ENCODE peak calls at places on chromosomes 1 and 21, in seven cellular contexts. One of them, this sample, is unnamed.

GRCh38 chr21:15272171-15272570 is 207.4 kb upstream of the NRIP1 start:
- DNase-seq in breast epithelium: no peak
- DNase-seq in A549: no peak
- DNase-seq in GM06990: no peak
- DNase-seq in heart left ventricle: no peak
- DNase-seq in cardiac fibroblast: no peak
- DNase-seq in testis: no peak
- DNase-seq in this sample: no peak

GRCh38 chr21:45974073-45975016 is 7.2 kb upstream of the COL6A1 start:
- DNase-seq in cardiac fibroblast: peak; percentile 75
- DNase-seq in breast epithelium: peak; percentile 56
- DNase-seq in heart left ventricle: peak; percentile 77
- DNase-seq in GM06990: no peak
- DNase-seq in A549: no peak
- DNase-seq in testis: no peak
- DNase-seq in this sample: peak; percentile 89

GRCh38 chr1:181033128-181033798 is 520 bp upstream of the MR1 start:
- DNase-seq in cardiac fibroblast: no peak
- DNase-seq in breast epithelium: no peak
- DNase-seq in testis: peak; percentile 33
- DNase-seq in heart left ventricle: peak; percentile 40
- DNase-seq in GM06990: peak; percentile 64
- DNase-seq in A549: no peak
- DNase-seq in this sample: no peak

GRCh38 chr1:230350208-230350921 is 75.8 kb downstream of the PGBD5 start:
- DNase-seq in heart left ventricle: peak; percentile 70
- DNase-seq in cardiac fibroblast: peak; percentile 13
- DNase-seq in testis: no peak
- DNase-seq in breast epithelium: no peak
- DNase-seq in GM06990: no peak
- DNase-seq in A549: no peak
- DNase-seq in this sample: no peak

GRCh38 chr21:46368533-46369285 is 44.8 kb downstream of the PCNT start:
- DNase-seq in A549: no peak
- DNase-seq in GM06990: no peak
- DNase-seq in breast epithelium: no peak
- DNase-seq in heart left ventricle: no peak
- DNase-seq in testis: no peak
- DNase-seq in cardiac fibroblast: no peak
- DNase-seq in this sample: no peak

GRCh38 chr1:67674260-67675011 is 10.6 kb upstream of the GADD45A start:
- DNase-seq in cardiac fibroblast: peak; percentile 52
- DNase-seq in heart left ventricle: peak; percentile 36
- DNase-seq in GM06990: no peak
- DNase-seq in breast epithelium: no peak
- DNase-seq in A549: no peak
- DNase-seq in testis: no peak
- DNase-seq in this sample: peak; percentile 64

GRCh38 chr1:234214129-234214910 is 158.9 kb upstream of the COA6 start:
- DNase-seq in heart left ventricle: peak; percentile 36
- DNase-seq in A549: no peak
- DNase-seq in testis: peak; percentile 23
- DNase-seq in cardiac fibroblast: no peak
- DNase-seq in breast epithelium: peak; percentile 59
- DNase-seq in GM06990: peak; percentile 63
- DNase-seq in this sample: peak; percentile 24

GRCh38 chr1:95002657-95003432 is 69.9 kb downstream of the ALG14 start:
- DNase-seq in cardiac fibroblast: no peak
- DNase-seq in GM06990: no peak
- DNase-seq in testis: peak; percentile 35
- DNase-seq in A549: no peak
- DNase-seq in breast epithelium: no peak
- DNase-seq in heart left ventricle: no peak
- DNase-seq in this sample: peak; percentile 73

GRCh38 chr1:11068556-11069232 is 8.9 kb upstream of the SRM start:
- DNase-seq in breast epithelium: peak; percentile 27
- DNase-seq in heart left ventricle: no peak
- DNase-seq in GM06990: no peak
- DNase-seq in cardiac fibroblast: no peak
- DNase-seq in A549: no peak
- DNase-seq in testis: peak; percentile 12
- DNase-seq in this sample: no peak

GRCh38 chr1:73953611-73954010 is 244.4 kb downstream of the LRRIQ3 start:
- DNase-seq in cardiac fibroblast: no peak
- DNase-seq in A549: no peak
- DNase-seq in GM06990: no peak
- DNase-seq in testis: no peak
- DNase-seq in breast epithelium: no peak
- DNase-seq in heart left ventricle: no peak
- DNase-seq in this sample: no peak

GRCh38 chr1:228131736-228132135 is 8.3 kb upstream of the GUK1 start:
- DNase-seq in cardiac fibroblast: no peak
- DNase-seq in testis: no peak
- DNase-seq in GM06990: no peak
- DNase-seq in heart left ventricle: no peak
- DNase-seq in breast epithelium: no peak
- DNase-seq in A549: no peak
- DNase-seq in this sample: no peak

GRCh38 chr21:41510500-41510899 is 2.5 kb upstream of the TMPRSS2 start:
- DNase-seq in heart left ventricle: no peak
- DNase-seq in breast epithelium: no peak
- DNase-seq in A549: no peak
- DNase-seq in cardiac fibroblast: no peak
- DNase-seq in testis: no peak
- DNase-seq in GM06990: no peak
- DNase-seq in this sample: no peak

DNA sequence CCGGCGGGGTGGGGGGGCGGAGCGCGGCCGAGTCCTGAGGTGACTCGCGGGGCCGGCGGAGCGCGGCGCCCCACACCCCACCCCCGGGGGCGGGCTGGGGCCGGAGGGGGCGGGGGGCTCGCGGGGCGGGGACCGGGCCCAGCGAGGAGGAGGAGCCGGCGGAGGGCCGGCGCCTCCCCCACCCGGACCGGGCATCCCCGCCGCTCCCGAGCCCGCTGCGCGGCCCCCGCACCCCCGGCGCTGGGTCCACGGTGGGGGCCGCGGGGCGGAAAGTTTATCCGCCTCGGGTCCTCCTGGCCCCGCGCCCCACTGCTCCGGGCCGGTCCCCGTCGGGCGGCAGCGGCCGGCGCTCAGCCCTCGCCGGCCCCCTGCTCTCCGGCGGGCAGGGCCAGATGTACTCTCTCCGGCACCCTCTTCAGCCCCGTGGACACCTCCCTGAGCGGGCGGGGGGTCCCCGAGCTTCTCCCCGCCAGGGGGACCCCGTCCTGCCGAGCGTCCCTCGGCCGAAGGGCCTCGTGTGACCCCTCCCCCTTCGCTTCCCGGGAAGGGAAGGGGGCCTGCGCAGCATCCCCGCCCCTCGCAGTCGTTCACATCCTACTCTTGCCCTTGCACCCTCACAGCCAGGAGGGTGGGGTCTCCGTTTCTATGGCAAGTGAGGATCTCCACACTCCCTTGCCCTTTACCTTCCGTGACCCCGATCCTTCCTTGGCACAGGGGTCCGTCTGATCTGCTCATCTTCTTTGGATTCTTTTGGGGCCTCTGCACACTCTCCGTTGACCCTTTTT is 659 bp downstream of the CAMTA1 start:
- DNase-seq in heart left ventricle: peak; percentile 42
- DNase-seq in testis: peak; percentile 34
- DNase-seq in breast epithelium: no peak
- DNase-seq in GM06990: peak; percentile 50
- DNase-seq in A549: peak; percentile 44
- DNase-seq in cardiac fibroblast: no peak
- DNase-seq in this sample: peak; percentile 5
- H3K4me3 ChIP-seq in heart left ventricle: peak overlapping the region; percentile 93
- H3K4me3 ChIP-seq in testis: peak overlapping the region; percentile 89
- H3K4me3 ChIP-seq in breast epithelium: peak overlapping the region; percentile 94
- H3K4me3 ChIP-seq in GM06990: peak overlapping the region; percentile 88
- H3K4me3 ChIP-seq in A549: peak overlapping the region; percentile 98
- H3K4me3 ChIP-seq in cardiac fibroblast: peak overlapping the region; percentile 70
- H3K4me3 ChIP-seq in this sample: peak overlapping the region; percentile 67

GRCh38 chr1:191752342-191752741 is 405.9 kb upstream of the RGS18 start:
- DNase-seq in cardiac fibroblast: no peak
- DNase-seq in testis: no peak
- DNase-seq in A549: no peak
- DNase-seq in heart left ventricle: no peak
- DNase-seq in breast epithelium: no peak
- DNase-seq in GM06990: no peak
- DNase-seq in this sample: no peak
- TF ChIP-seq CTCF in cardiac fibroblast: no peak
- TF ChIP-seq CTCF in testis: no peak
- TF ChIP-seq CTCF in A549: no peak
- TF ChIP-seq CTCF in heart left ventricle: no peak
- TF ChIP-seq CTCF in breast epithelium: no peak
- TF ChIP-seq CTCF in GM06990: no peak
- TF ChIP-seq CTCF in this sample: no peak

DNA sequence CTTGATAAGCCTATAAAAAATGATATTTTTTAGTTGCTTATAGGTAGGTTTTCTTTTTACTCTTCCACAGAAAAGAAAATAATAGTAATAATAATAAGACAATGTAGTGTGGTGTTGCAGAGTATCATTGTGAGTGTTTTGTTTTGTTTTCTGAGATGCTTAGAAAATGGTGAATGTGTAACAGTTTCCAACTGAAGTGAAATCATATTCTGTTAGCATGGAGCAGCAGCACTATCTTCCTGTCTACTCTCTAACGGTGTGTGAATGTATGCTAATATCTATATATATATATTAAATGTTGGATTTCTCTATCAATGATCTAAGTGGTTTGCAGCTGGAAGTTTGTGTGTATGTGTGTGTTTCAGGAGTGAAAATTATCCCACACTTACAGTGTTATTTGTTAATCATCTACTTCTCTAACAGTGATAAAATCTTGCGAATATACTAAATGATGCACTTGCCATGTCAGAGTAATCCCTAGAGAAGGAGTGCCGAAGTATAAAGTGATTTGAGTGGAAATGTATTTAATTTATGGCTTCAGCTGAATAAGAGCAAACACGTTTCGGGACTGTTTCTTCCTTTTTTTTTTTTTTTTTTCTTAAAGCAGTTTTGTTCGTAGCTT is 362 bp downstream of the SAMD13 start:
- DNase-seq in A549: no peak
- DNase-seq in testis: no peak
- DNase-seq in heart left ventricle: no peak
- DNase-seq in GM06990: no peak
- DNase-seq in breast epithelium: no peak
- DNase-seq in cardiac fibroblast: peak; percentile 2
- DNase-seq in this sample: no peak
- H3K4me3 ChIP-seq in A549: peak overlapping the region; percentile 42
- H3K4me3 ChIP-seq in testis: no peak overlapping the region
- H3K4me3 ChIP-seq in heart left ventricle: peak overlapping the region; percentile 45
- H3K4me3 ChIP-seq in GM06990: no peak overlapping the region
- H3K4me3 ChIP-seq in breast epithelium: peak overlapping the region; percentile 57
- H3K4me3 ChIP-seq in cardiac fibroblast: no peak overlapping the region
- H3K4me3 ChIP-seq in this sample: peak overlapping the region; percentile 10

GRCh38 chr1:156912861-156913808 is 7.3 kb upstream of the LRRC71 start:
- DNase-seq in testis: peak; percentile 65
- DNase-seq in GM06990: no peak
- DNase-seq in breast epithelium: no peak
- DNase-seq in heart left ventricle: no peak
- DNase-seq in A549: no peak
- DNase-seq in cardiac fibroblast: no peak
- DNase-seq in this sample: no peak
- TF ChIP-seq CTCF in testis: no peak
- TF ChIP-seq CTCF in GM06990: no peak
- TF ChIP-seq CTCF in breast epithelium: no peak
- TF ChIP-seq CTCF in heart left ventricle: no peak
- TF ChIP-seq CTCF in A549: no peak
- TF ChIP-seq CTCF in cardiac fibroblast: no peak
- TF ChIP-seq CTCF in this sample: no peak

This sample was measured in astrocyte of the spinal cord.